ENCODE peak calls at places on chromosomes 2 and 18, in four cellular contexts. One of them, this sample, is unnamed.
A peak's percentile ranks its signal among the peaks of the same experiment; 100 is the strongest.

GRCh38 chr2:239155806-239156480 is 244.9 kb downstream of the HDAC4 start:
- DNase-seq in activated T-cell treated with anti-CD3 and anti-CD28 coated beads for 4 hours: no peak
- DNase-seq in HFFc6: no peak
- DNase-seq in stromal cell of bone marrow: no peak
- DNase-seq in this sample: no peak

GRCh38 chr2:141899740-141900139 is 231.1 kb downstream of the LRP1B start:
- DNase-seq in activated T-cell treated with anti-CD3 and anti-CD28 coated beads for 4 hours: no peak
- DNase-seq in HFFc6: no peak
- DNase-seq in stromal cell of bone marrow: no peak
- DNase-seq in this sample: no peak

GRCh38 chr2:179558010-179558911 is 293.6 kb upstream of the SESTD1 start:
- DNase-seq in activated T-cell treated with anti-CD3 and anti-CD28 coated beads for 4 hours: no peak
- DNase-seq in HFFc6: no peak
- DNase-seq in stromal cell of bone marrow: no peak
- DNase-seq in this sample: no peak

GRCh38 chr18:12417687-12418086 is 10.0 kb downstream of the PRELID3A start:
- DNase-seq in activated T-cell treated with anti-CD3 and anti-CD28 coated beads for 4 hours: no peak
- DNase-seq in HFFc6: no peak
- DNase-seq in stromal cell of bone marrow: no peak
- DNase-seq in this sample: no peak

GRCh38 chr2:31337197-31337596 is 77.3 kb downstream of the XDH start:
- DNase-seq in activated T-cell treated with anti-CD3 and anti-CD28 coated beads for 4 hours: no peak
- DNase-seq in HFFc6: peak; percentile 66
- DNase-seq in stromal cell of bone marrow: no peak
- DNase-seq in this sample: no peak

GRCh38 chr2:190879474-190880373 is 897 bp upstream of the GLS start:
- DNase-seq in activated T-cell treated with anti-CD3 and anti-CD28 coated beads for 4 hours: peak; percentile 45
- DNase-seq in HFFc6: peak; percentile 35
- DNase-seq in stromal cell of bone marrow: peak; percentile 41
- DNase-seq in this sample: peak; percentile 48

GRCh38 chr2:12091201-12091806 is 344.9 kb downstream of the LPIN1 start:
- DNase-seq in activated T-cell treated with anti-CD3 and anti-CD28 coated beads for 4 hours: no peak
- DNase-seq in HFFc6: no peak
- DNase-seq in stromal cell of bone marrow: no peak
- DNase-seq in this sample: no peak

GRCh38 chr2:45273412-45274189 is 264.3 kb upstream of the SIX2 start:
- DNase-seq in activated T-cell treated with anti-CD3 and anti-CD28 coated beads for 4 hours: no peak
- DNase-seq in HFFc6: no peak
- DNase-seq in stromal cell of bone marrow: no peak
- DNase-seq in this sample: no peak

GRCh38 chr2:29844713-29845320 is 76.6 kb downstream of the ALK start:
- DNase-seq in activated T-cell treated with anti-CD3 and anti-CD28 coated beads for 4 hours: no peak
- DNase-seq in HFFc6: no peak
- DNase-seq in stromal cell of bone marrow: peak; percentile 26
- DNase-seq in this sample: no peak

GRCh38 chr2:233404227-233404626 is 49.9 kb downstream of the DGKD start:
- DNase-seq in activated T-cell treated with anti-CD3 and anti-CD28 coated beads for 4 hours: peak; percentile 57
- DNase-seq in HFFc6: peak; percentile 31
- DNase-seq in stromal cell of bone marrow: no peak
- DNase-seq in this sample: no peak

GRCh38 chr2:171318463-171318934 is 115.3 kb downstream of the METTL8 start:
- DNase-seq in activated T-cell treated with anti-CD3 and anti-CD28 coated beads for 4 hours: no peak
- DNase-seq in HFFc6: no peak
- DNase-seq in stromal cell of bone marrow: no peak
- DNase-seq in this sample: peak; percentile 74

GRCh38 chr2:72139471-72139870 is 8.2 kb downstream of the CYP26B1 start:
- DNase-seq in activated T-cell treated with anti-CD3 and anti-CD28 coated beads for 4 hours: no peak
- DNase-seq in HFFc6: no peak
- DNase-seq in stromal cell of bone marrow: no peak
- DNase-seq in this sample: no peak

GRCh38 chr2:165401285-165401852 is 68.1 kb upstream of the CSRNP3 start:
- DNase-seq in activated T-cell treated with anti-CD3 and anti-CD28 coated beads for 4 hours: no peak
- DNase-seq in HFFc6: peak; percentile 55
- DNase-seq in stromal cell of bone marrow: peak; percentile 57
- DNase-seq in this sample: no peak

GRCh38 chr18:49878567-49878966 is 65.2 kb upstream of the ACAA2 start:
- DNase-seq in activated T-cell treated with anti-CD3 and anti-CD28 coated beads for 4 hours: no peak
- DNase-seq in HFFc6: peak; percentile 47
- DNase-seq in stromal cell of bone marrow: no peak
- DNase-seq in this sample: no peak

GRCh38 chr2:15554525-15555218 is 6.5 kb downstream of the NBAS start:
- DNase-seq in activated T-cell treated with anti-CD3 and anti-CD28 coated beads for 4 hours: no peak
- DNase-seq in HFFc6: no peak
- DNase-seq in stromal cell of bone marrow: peak; percentile 10
- DNase-seq in this sample: no peak

GRCh38 chr2:113822087-113822805 is 65.8 kb upstream of the SLC35F5 start:
- DNase-seq in activated T-cell treated with anti-CD3 and anti-CD28 coated beads for 4 hours: no peak
- DNase-seq in HFFc6: peak; percentile 10
- DNase-seq in stromal cell of bone marrow: no peak
- DNase-seq in this sample: no peak

GRCh38 chr2:85243101-85244072 is 84.4 kb downstream of the TGOLN2 start:
- DNase-seq in activated T-cell treated with anti-CD3 and anti-CD28 coated beads for 4 hours: no peak
- DNase-seq in HFFc6: no peak
- DNase-seq in stromal cell of bone marrow: no peak
- DNase-seq in this sample: no peak

GRCh38 chr2:112255875-112256274 is 1.0 kb upstream of the ZC3H8 start:
- DNase-seq in activated T-cell treated with anti-CD3 and anti-CD28 coated beads for 4 hours: no peak
- DNase-seq in HFFc6: no peak
- DNase-seq in stromal cell of bone marrow: no peak
- DNase-seq in this sample: no peak

GRCh38 chr2:144248350-144249034 is 271.4 kb downstream of the ZEB2 start:
- DNase-seq in activated T-cell treated with anti-CD3 and anti-CD28 coated beads for 4 hours: no peak
- DNase-seq in HFFc6: no peak
- DNase-seq in stromal cell of bone marrow: no peak
- DNase-seq in this sample: no peak

GRCh38 chr2:100350661-100351185 is 28.4 kb upstream of the LONRF2 start:
- DNase-seq in activated T-cell treated with anti-CD3 and anti-CD28 coated beads for 4 hours: no peak
- DNase-seq in HFFc6: no peak
- DNase-seq in stromal cell of bone marrow: no peak
- DNase-seq in this sample: no peak

GRCh38 chr2:20491739-20492531 is 45.1 kb downstream of the RHOB start:
- DNase-seq in activated T-cell treated with anti-CD3 and anti-CD28 coated beads for 4 hours: no peak
- DNase-seq in HFFc6: no peak
- DNase-seq in stromal cell of bone marrow: no peak
- DNase-seq in this sample: no peak

GRCh38 chr2:30239308-30240161 is 8.2 kb downstream of the LBH start:
- DNase-seq in activated T-cell treated with anti-CD3 and anti-CD28 coated beads for 4 hours: peak; percentile 52
- DNase-seq in HFFc6: peak; percentile 31
- DNase-seq in stromal cell of bone marrow: peak; percentile 87
- DNase-seq in this sample: no peak

GRCh38 chr2:66494708-66495107 is 59.8 kb downstream of the MEIS1 start:
- DNase-seq in activated T-cell treated with anti-CD3 and anti-CD28 coated beads for 4 hours: no peak
- DNase-seq in HFFc6: peak; percentile 66
- DNase-seq in stromal cell of bone marrow: peak; percentile 30
- DNase-seq in this sample: no peak

GRCh38 chr2:100142393-100142792 is at the start of gene AFF3:
- DNase-seq in activated T-cell treated with anti-CD3 and anti-CD28 coated beads for 4 hours: peak; percentile 5
- DNase-seq in HFFc6: no peak
- DNase-seq in stromal cell of bone marrow: no peak
- DNase-seq in this sample: no peak

This sample was measured in occipital lobe.